ENCODE peak calls at places on chromosome 16, in six cellular contexts. J is transverse colon; L is colonic mucosa; P is uterus; N is CD8-positive, alpha-beta memory T cell; A is Karpas-422. Y is an unnamed sample. For H3K4me1 and H3K9me3, the result is how much of the 10 kb centered on the place peaks cover.

GRCh38 chr16:63302841-63303240 is 1266.6 kb upstream of the CDH8 start:
- DNase-seq in N (no peak), P (no peak), L (no peak), J (no peak), A (no peak), Y (no peak)

GRCh38 chr16:7397901-7398300 is 65.3 kb downstream of the RBFOX1 start:
- DNase-seq in P (no peak), A (no peak), J (no peak), L (no peak), N (no peak), Y (peak)

GRCh38 chr16:14428043-14428442 is 202.0 kb downstream of the PARN start:
- DNase-seq in N (no peak), J (no peak), P (no peak), A (no peak), L (no peak), Y (no peak)

GRCh38 chr16:69204106-69204655 is 17.2 kb downstream of the SNTB2 start:
- DNase-seq in P (no peak), J (no peak), L (no peak), N (no peak), A (no peak), Y (no peak)

GRCh38 chr16:4273858-4274291 is 1.1 kb upstream of the TFAP4 start:
- DNase-seq in A (peak), N (no peak), J (peak), P (peak), L (peak), Y (peak)

GRCh38 chr16:3880623-3881498 is at the start of gene CREBBP:
- DNase-seq in L (peak), N (peak), A (peak), P (peak), J (peak), Y (peak)

GRCh38 chr16:67170168-67170947 is at the start of gene NOL3:
- DNase-seq in J (peak), L (peak), N (no peak), P (peak), A (no peak), Y (peak)

GRCh38 chr16:54655171-54655590 is 275.5 kb upstream of the IRX5 start:
- DNase-seq in P (peak), N (no peak), J (no peak), A (no peak), L (no peak), Y (no peak)

GRCh38 chr16:30335598-30336474 is 19.3 kb downstream of the CD2BP2 start:
- DNase-seq in P (no peak), N (no peak), J (peak), A (peak), L (peak), Y (no peak)

GRCh38 chr16:9597967-9598730 is 506.7 kb downstream of the HAPSTR1 start:
- DNase-seq in A (no peak), J (no peak), N (no peak), P (no peak), L (no peak), Y (no peak)

GRCh38 chr16:66871840-66872239 is 8.5 kb upstream of the PDP2 start:
- DNase-seq in J (peak), L (peak), N (no peak), P (no peak), A (no peak), Y (no peak)

GRCh38 chr16:83899272-83899897 is 470 bp downstream of the MLYCD start:
- DNase-seq in J (peak), N (peak), L (peak), P (peak), A (peak), Y (peak)

GRCh38 chr16:54193656-54194007 is 93.0 kb downstream of the IRX3 start:
- DNase-seq in N (no peak), P (peak), A (peak), J (peak), L (peak), Y (peak)

GRCh38 chr16:87249425-87249824 is 67.8 kb downstream of the C16orf95 start:
- DNase-seq in J (no peak), A (no peak), L (no peak), P (no peak), N (no peak), Y (no peak)

GRCh38 chr16:49280861-49281331 is 742 bp downstream of the CBLN1 start:
- DNase-seq in P (no peak), N (no peak), A (no peak), J (no peak), L (no peak), Y (no peak)

GRCh38 chr16:50474138-50474537 is 74.1 kb upstream of the NKD1 start:
- DNase-seq in N (no peak), J (no peak), L (no peak), A (peak), P (no peak), Y (no peak)

GRCh38 chr16:76913046-76913445 is 277.9 kb upstream of the MON1B start:
- DNase-seq in L (no peak), A (no peak), J (no peak), P (no peak), N (no peak), Y (no peak)

GRCh38 chr16:48494742-48495141 is 109.5 kb upstream of the SIAH1 start:
- DNase-seq in P (no peak), J (no peak), L (no peak), N (no peak), A (no peak), Y (no peak)

GRCh38 chr16:3036726-3037315 is at the start of gene BICDL2:
- DNase-seq in P (no peak), L (peak), N (no peak), J (peak), A (no peak), Y (no peak)

GRCh38 chr16:21566891-21567414 is 32.4 kb upstream of the METTL9 start:
- DNase-seq in L (no peak), J (peak), P (no peak), N (no peak), A (no peak), Y (no peak)

GRCh38 chr16:58205276-58206036 is 7.5 kb upstream of the CSNK2A2 start:
- DNase-seq in N (no peak), P (no peak), L (no peak), A (no peak), J (no peak), Y (no peak)

GRCh38 chr16:61957075-61957474 is 79.2 kb downstream of the CDH8 start:
- DNase-seq in A (no peak), P (no peak), L (no peak), N (no peak), J (no peak), Y (no peak)

GRCh38 chr16:726188-726437 is 130 bp downstream of the CCDC78 start:
- DNase-seq in J (no peak), P (no peak), L (no peak), N (no peak), A (no peak), Y (no peak)

GRCh38 chr16:85631802-85632393 is 18.8 kb downstream of the GSE1 start:
- DNase-seq in L (no peak), P (no peak), N (no peak), J (no peak), A (no peak), Y (no peak)
- H3K4me1 ChIP-seq in L (under half), P (under half), N (under half), J (under half), A (under half), Y (under half)

DNA sequence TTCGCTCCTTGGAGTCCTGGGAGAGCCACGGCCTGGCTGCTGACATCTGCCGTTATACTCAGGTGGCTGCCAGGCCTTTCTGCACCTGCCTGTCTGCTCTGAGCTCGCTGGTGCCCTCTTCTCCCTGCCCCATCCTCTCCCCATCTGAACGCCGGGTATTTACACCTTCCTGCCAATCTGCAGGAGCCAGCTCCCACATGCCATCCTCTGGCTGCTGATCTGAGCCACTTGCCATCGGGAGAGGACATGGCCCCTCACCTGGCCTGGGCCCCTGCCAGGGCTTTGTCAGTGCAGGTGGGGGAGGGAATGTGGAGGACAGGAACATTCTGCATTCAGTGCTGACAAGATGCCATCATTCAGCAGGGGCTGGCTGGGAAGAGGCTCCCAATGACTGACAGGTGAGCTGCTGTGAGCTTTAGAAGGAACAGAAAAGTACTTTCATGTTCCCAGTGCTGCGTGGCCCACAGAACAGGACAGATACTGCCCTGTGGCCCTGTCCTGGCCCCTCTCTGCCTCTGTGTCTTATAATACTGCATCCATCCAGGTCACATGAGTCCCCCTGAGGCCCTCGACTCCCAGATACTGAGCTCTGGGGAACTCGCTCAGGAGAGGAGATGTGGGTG is 96.3 kb upstream of the ZNF469 start:
- DNase-seq in L (no peak), P (no peak), J (no peak), A (no peak), N (no peak), Y (no peak)
- H3K9me3 ChIP-seq in L (under half), P (under half), J (under half), A (under half), N (under half), Y (under half)

DNA sequence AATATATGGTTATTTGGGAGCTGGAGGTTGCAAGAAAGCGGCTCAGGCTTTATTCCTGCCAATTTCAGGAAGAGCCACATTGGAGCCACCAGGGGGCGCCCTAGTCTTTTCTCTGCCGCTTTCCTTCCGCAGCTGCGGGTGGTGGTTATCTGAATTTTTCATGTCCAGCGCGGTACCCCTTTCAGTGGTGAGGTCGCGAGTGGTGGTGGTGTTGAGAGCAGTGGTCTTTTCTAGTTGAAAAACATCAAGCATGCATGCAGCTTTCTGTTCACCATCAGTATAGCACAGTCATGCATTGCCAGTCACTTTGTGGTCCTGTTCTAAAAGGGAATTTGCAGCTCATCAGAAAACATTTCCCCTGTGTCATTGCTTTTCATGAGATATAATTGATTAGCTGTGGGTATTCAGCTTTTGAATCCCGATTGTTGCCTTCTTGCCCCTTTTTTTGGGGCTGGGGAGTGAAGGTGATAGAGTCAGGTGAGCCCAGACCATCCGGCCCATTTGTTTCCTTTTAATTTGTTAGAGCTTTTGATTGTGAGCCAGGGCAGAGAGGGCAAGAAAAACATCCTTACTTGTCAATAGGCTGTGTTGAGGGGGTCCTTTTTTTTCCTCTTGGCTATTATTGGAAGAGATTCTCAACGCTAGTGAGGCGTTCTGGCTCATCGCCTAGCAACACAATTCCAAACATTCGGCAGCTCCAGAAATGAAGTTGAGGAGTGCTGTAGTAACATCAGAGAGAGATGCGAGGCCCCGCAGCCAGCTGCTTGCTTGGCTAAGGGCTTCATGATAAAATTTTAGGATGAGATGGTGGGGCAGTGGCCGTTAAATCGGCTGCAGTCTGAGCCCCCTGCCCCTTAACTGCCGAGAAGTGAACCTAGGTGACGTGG is 119.0 kb downstream of the SNX29 start:
- DNase-seq in N (peak), P (peak), L (peak), J (peak), A (peak), Y (peak)
- H3K4me1 ChIP-seq in N (under half), P (under half), L (under half), J (under half), A (under half), Y (under half)

GRCh38 chr16:75172578-75172977 is 24.3 kb downstream of the ZFP1 start:
- DNase-seq in P (no peak), L (no peak), N (no peak), J (no peak), A (no peak), Y (no peak)
- H3K9me3 ChIP-seq in P (under half), L (under half), N (half or more), J (half or more), A (half or more), Y (under half)